ENCODE peak calls at places on chromosomes 1 and 21, in nine cellular contexts. One of them, this sample, is unnamed.

GRCh38 chr1:43799656-43800629 is 92.6 kb downstream of the ST3GAL3 start:
- ATAC-seq in Panc1: no peak
- ATAC-seq in HepG2: no peak
- ATAC-seq in sciatic nerve: no peak
- ATAC-seq in naive thymus-derived CD4-positive, alpha-beta T cell: no peak
- ATAC-seq in mucosa of descending colon: peak; percentile 59
- ATAC-seq in left lung: peak; percentile 33
- ATAC-seq in activated CD8-positive, alpha-beta T cell treated with anti-CD3 and anti-CD28 coated beads, Interleukin-2, amount 10 ng/mL, durations not matched to agents 7 days and 5 days: no peak
- ATAC-seq in A549: no peak
- ATAC-seq in this sample: no peak

GRCh38 chr1:111720977-111721670 is 18.1 kb downstream of the INKA2 start:
- ATAC-seq in HepG2: peak; percentile 31
- ATAC-seq in mucosa of descending colon: no peak
- ATAC-seq in naive thymus-derived CD4-positive, alpha-beta T cell: no peak
- ATAC-seq in left lung: peak; percentile 40
- ATAC-seq in activated CD8-positive, alpha-beta T cell treated with anti-CD3 and anti-CD28 coated beads, Interleukin-2, amount 10 ng/mL, durations not matched to agents 7 days and 5 days: no peak
- ATAC-seq in A549: no peak
- ATAC-seq in sciatic nerve: no peak
- ATAC-seq in Panc1: no peak
- ATAC-seq in this sample: peak; percentile 8

GRCh38 chr21:45365608-45366241 is 39.2 kb upstream of the COL18A1 start:
- ATAC-seq in HepG2: peak; percentile 20
- ATAC-seq in activated CD8-positive, alpha-beta T cell treated with anti-CD3 and anti-CD28 coated beads, Interleukin-2, amount 10 ng/mL, durations not matched to agents 7 days and 5 days: no peak
- ATAC-seq in Panc1: no peak
- ATAC-seq in A549: no peak
- ATAC-seq in naive thymus-derived CD4-positive, alpha-beta T cell: no peak
- ATAC-seq in left lung: no peak
- ATAC-seq in mucosa of descending colon: no peak
- ATAC-seq in sciatic nerve: no peak
- ATAC-seq in this sample: no peak

GRCh38 chr1:77031101-77031662 is 163.9 kb downstream of the ST6GALNAC5 start:
- ATAC-seq in naive thymus-derived CD4-positive, alpha-beta T cell: no peak
- ATAC-seq in mucosa of descending colon: peak; percentile 30
- ATAC-seq in Panc1: no peak
- ATAC-seq in sciatic nerve: peak; percentile 76
- ATAC-seq in activated CD8-positive, alpha-beta T cell treated with anti-CD3 and anti-CD28 coated beads, Interleukin-2, amount 10 ng/mL, durations not matched to agents 7 days and 5 days: no peak
- ATAC-seq in left lung: peak; percentile 70
- ATAC-seq in HepG2: no peak
- ATAC-seq in A549: peak; percentile 86
- ATAC-seq in this sample: peak; percentile 81

GRCh38 chr1:3745590-3746381 is 6.5 kb upstream of the CCDC27 start:
- ATAC-seq in mucosa of descending colon: no peak
- ATAC-seq in left lung: no peak
- ATAC-seq in Panc1: no peak
- ATAC-seq in A549: no peak
- ATAC-seq in activated CD8-positive, alpha-beta T cell treated with anti-CD3 and anti-CD28 coated beads, Interleukin-2, amount 10 ng/mL, durations not matched to agents 7 days and 5 days: no peak
- ATAC-seq in naive thymus-derived CD4-positive, alpha-beta T cell: no peak
- ATAC-seq in HepG2: no peak
- ATAC-seq in sciatic nerve: no peak
- ATAC-seq in this sample: no peak

GRCh38 chr21:44550807-44551206 is 498 bp downstream of the KRTAP10-2 start:
- ATAC-seq in HepG2: no peak
- ATAC-seq in sciatic nerve: no peak
- ATAC-seq in left lung: no peak
- ATAC-seq in mucosa of descending colon: no peak
- ATAC-seq in naive thymus-derived CD4-positive, alpha-beta T cell: no peak
- ATAC-seq in A549: no peak
- ATAC-seq in activated CD8-positive, alpha-beta T cell treated with anti-CD3 and anti-CD28 coated beads, Interleukin-2, amount 10 ng/mL, durations not matched to agents 7 days and 5 days: no peak
- ATAC-seq in Panc1: no peak
- ATAC-seq in this sample: no peak

GRCh38 chr1:34842952-34843371 is 16.6 kb downstream of the SMIM12 start:
- ATAC-seq in left lung: peak; percentile 36
- ATAC-seq in naive thymus-derived CD4-positive, alpha-beta T cell: no peak
- ATAC-seq in sciatic nerve: no peak
- ATAC-seq in mucosa of descending colon: no peak
- ATAC-seq in Panc1: no peak
- ATAC-seq in A549: no peak
- ATAC-seq in activated CD8-positive, alpha-beta T cell treated with anti-CD3 and anti-CD28 coated beads, Interleukin-2, amount 10 ng/mL, durations not matched to agents 7 days and 5 days: no peak
- ATAC-seq in HepG2: no peak
- ATAC-seq in this sample: no peak

GRCh38 chr1:34166191-34167090 is 1.4 kb upstream of the CSMD2 start:
- ATAC-seq in left lung: no peak
- ATAC-seq in sciatic nerve: peak; percentile 62
- ATAC-seq in A549: no peak
- ATAC-seq in activated CD8-positive, alpha-beta T cell treated with anti-CD3 and anti-CD28 coated beads, Interleukin-2, amount 10 ng/mL, durations not matched to agents 7 days and 5 days: no peak
- ATAC-seq in Panc1: no peak
- ATAC-seq in HepG2: no peak
- ATAC-seq in naive thymus-derived CD4-positive, alpha-beta T cell: no peak
- ATAC-seq in mucosa of descending colon: no peak
- ATAC-seq in this sample: no peak

GRCh38 chr1:183909672-183910071 is 104.8 kb downstream of the RGL1 start:
- ATAC-seq in left lung: no peak
- ATAC-seq in A549: no peak
- ATAC-seq in activated CD8-positive, alpha-beta T cell treated with anti-CD3 and anti-CD28 coated beads, Interleukin-2, amount 10 ng/mL, durations not matched to agents 7 days and 5 days: no peak
- ATAC-seq in naive thymus-derived CD4-positive, alpha-beta T cell: no peak
- ATAC-seq in Panc1: no peak
- ATAC-seq in HepG2: no peak
- ATAC-seq in sciatic nerve: no peak
- ATAC-seq in mucosa of descending colon: no peak
- ATAC-seq in this sample: no peak

GRCh38 chr1:223175032-223175431 is 32.0 kb upstream of the TLR5 start:
- ATAC-seq in Panc1: peak; percentile 65
- ATAC-seq in A549: peak; percentile 64
- ATAC-seq in HepG2: peak; percentile 79
- ATAC-seq in sciatic nerve: peak; percentile 80
- ATAC-seq in left lung: peak; percentile 64
- ATAC-seq in activated CD8-positive, alpha-beta T cell treated with anti-CD3 and anti-CD28 coated beads, Interleukin-2, amount 10 ng/mL, durations not matched to agents 7 days and 5 days: no peak
- ATAC-seq in naive thymus-derived CD4-positive, alpha-beta T cell: peak; percentile 27
- ATAC-seq in mucosa of descending colon: peak; percentile 11
- ATAC-seq in this sample: no peak

GRCh38 chr21:26130249-26130896 is 40.2 kb downstream of the APP start:
- ATAC-seq in sciatic nerve: no peak
- ATAC-seq in activated CD8-positive, alpha-beta T cell treated with anti-CD3 and anti-CD28 coated beads, Interleukin-2, amount 10 ng/mL, durations not matched to agents 7 days and 5 days: no peak
- ATAC-seq in A549: no peak
- ATAC-seq in naive thymus-derived CD4-positive, alpha-beta T cell: peak; percentile 54
- ATAC-seq in left lung: no peak
- ATAC-seq in Panc1: no peak
- ATAC-seq in HepG2: no peak
- ATAC-seq in mucosa of descending colon: no peak
- ATAC-seq in this sample: peak; percentile 90

GRCh38 chr1:169326644-169327316 is 40.8 kb downstream of the NME7 start:
- ATAC-seq in sciatic nerve: no peak
- ATAC-seq in mucosa of descending colon: no peak
- ATAC-seq in left lung: peak; percentile 18
- ATAC-seq in HepG2: no peak
- ATAC-seq in activated CD8-positive, alpha-beta T cell treated with anti-CD3 and anti-CD28 coated beads, Interleukin-2, amount 10 ng/mL, durations not matched to agents 7 days and 5 days: peak; percentile 15
- ATAC-seq in naive thymus-derived CD4-positive, alpha-beta T cell: no peak
- ATAC-seq in Panc1: peak; percentile 62
- ATAC-seq in A549: peak; percentile 73
- ATAC-seq in this sample: peak; percentile 87

GRCh38 chr1:240611228-240611618 is 732 bp downstream of the GREM2 start:
- ATAC-seq in A549: no peak
- ATAC-seq in mucosa of descending colon: peak; percentile 9
- ATAC-seq in HepG2: peak; percentile 20
- ATAC-seq in activated CD8-positive, alpha-beta T cell treated with anti-CD3 and anti-CD28 coated beads, Interleukin-2, amount 10 ng/mL, durations not matched to agents 7 days and 5 days: no peak
- ATAC-seq in left lung: peak; percentile 7
- ATAC-seq in Panc1: no peak
- ATAC-seq in naive thymus-derived CD4-positive, alpha-beta T cell: no peak
- ATAC-seq in sciatic nerve: no peak
- ATAC-seq in this sample: peak; percentile 37

GRCh38 chr21:37914211-37914900 is 1.9 kb downstream of the KCNJ6 start:
- ATAC-seq in sciatic nerve: no peak
- ATAC-seq in naive thymus-derived CD4-positive, alpha-beta T cell: no peak
- ATAC-seq in left lung: peak; percentile 51
- ATAC-seq in A549: no peak
- ATAC-seq in HepG2: peak; percentile 44
- ATAC-seq in Panc1: no peak
- ATAC-seq in mucosa of descending colon: no peak
- ATAC-seq in activated CD8-positive, alpha-beta T cell treated with anti-CD3 and anti-CD28 coated beads, Interleukin-2, amount 10 ng/mL, durations not matched to agents 7 days and 5 days: no peak
- ATAC-seq in this sample: peak; percentile 26

GRCh38 chr1:65844990-65845757 is 52.5 kb downstream of the PDE4B start:
- ATAC-seq in naive thymus-derived CD4-positive, alpha-beta T cell: no peak
- ATAC-seq in sciatic nerve: no peak
- ATAC-seq in HepG2: no peak
- ATAC-seq in mucosa of descending colon: no peak
- ATAC-seq in A549: no peak
- ATAC-seq in left lung: peak; percentile 68
- ATAC-seq in activated CD8-positive, alpha-beta T cell treated with anti-CD3 and anti-CD28 coated beads, Interleukin-2, amount 10 ng/mL, durations not matched to agents 7 days and 5 days: no peak
- ATAC-seq in Panc1: no peak
- ATAC-seq in this sample: no peak

GRCh38 chr21:35925497-35925896 is 134.8 kb downstream of the SETD4 start:
- ATAC-seq in mucosa of descending colon: no peak
- ATAC-seq in left lung: peak; percentile 49
- ATAC-seq in A549: peak; percentile 47
- ATAC-seq in Panc1: no peak
- ATAC-seq in sciatic nerve: peak; percentile 20
- ATAC-seq in activated CD8-positive, alpha-beta T cell treated with anti-CD3 and anti-CD28 coated beads, Interleukin-2, amount 10 ng/mL, durations not matched to agents 7 days and 5 days: peak; percentile 56
- ATAC-seq in naive thymus-derived CD4-positive, alpha-beta T cell: no peak
- ATAC-seq in HepG2: peak; percentile 81
- ATAC-seq in this sample: peak; percentile 34

GRCh38 chr1:160163612-160164011 is 12.2 kb downstream of the ATP1A4 start:
- ATAC-seq in activated CD8-positive, alpha-beta T cell treated with anti-CD3 and anti-CD28 coated beads, Interleukin-2, amount 10 ng/mL, durations not matched to agents 7 days and 5 days: no peak
- ATAC-seq in A549: peak; percentile 52
- ATAC-seq in HepG2: peak; percentile 90
- ATAC-seq in naive thymus-derived CD4-positive, alpha-beta T cell: no peak
- ATAC-seq in Panc1: no peak
- ATAC-seq in left lung: peak; percentile 21
- ATAC-seq in sciatic nerve: peak; percentile 33
- ATAC-seq in mucosa of descending colon: no peak
- ATAC-seq in this sample: no peak

GRCh38 chr1:14304381-14304865 is 294.1 kb upstream of the KAZN start:
- ATAC-seq in Panc1: no peak
- ATAC-seq in HepG2: no peak
- ATAC-seq in naive thymus-derived CD4-positive, alpha-beta T cell: no peak
- ATAC-seq in mucosa of descending colon: peak; percentile 18
- ATAC-seq in A549: no peak
- ATAC-seq in left lung: peak; percentile 53
- ATAC-seq in sciatic nerve: peak; percentile 95
- ATAC-seq in activated CD8-positive, alpha-beta T cell treated with anti-CD3 and anti-CD28 coated beads, Interleukin-2, amount 10 ng/mL, durations not matched to agents 7 days and 5 days: no peak
- ATAC-seq in this sample: no peak

GRCh38 chr1:212514056-212514614 is 81.4 kb downstream of the NENF start:
- ATAC-seq in left lung: peak; percentile 52
- ATAC-seq in A549: peak; percentile 25
- ATAC-seq in sciatic nerve: peak; percentile 32
- ATAC-seq in activated CD8-positive, alpha-beta T cell treated with anti-CD3 and anti-CD28 coated beads, Interleukin-2, amount 10 ng/mL, durations not matched to agents 7 days and 5 days: no peak
- ATAC-seq in naive thymus-derived CD4-positive, alpha-beta T cell: peak; percentile 34
- ATAC-seq in HepG2: peak; percentile 41
- ATAC-seq in Panc1: peak; percentile 50
- ATAC-seq in mucosa of descending colon: peak; percentile 66
- ATAC-seq in this sample: no peak

GRCh38 chr1:116679091-116679827 is 11.7 kb upstream of the IGSF3 start:
- ATAC-seq in left lung: no peak
- ATAC-seq in naive thymus-derived CD4-positive, alpha-beta T cell: no peak
- ATAC-seq in Panc1: no peak
- ATAC-seq in sciatic nerve: no peak
- ATAC-seq in HepG2: no peak
- ATAC-seq in mucosa of descending colon: no peak
- ATAC-seq in activated CD8-positive, alpha-beta T cell treated with anti-CD3 and anti-CD28 coated beads, Interleukin-2, amount 10 ng/mL, durations not matched to agents 7 days and 5 days: no peak
- ATAC-seq in A549: no peak
- ATAC-seq in this sample: no peak

GRCh38 chr1:9886063-9886742 is 23.9 kb downstream of the CTNNBIP1 start:
- ATAC-seq in naive thymus-derived CD4-positive, alpha-beta T cell: no peak
- ATAC-seq in left lung: no peak
- ATAC-seq in Panc1: no peak
- ATAC-seq in mucosa of descending colon: no peak
- ATAC-seq in HepG2: no peak
- ATAC-seq in A549: no peak
- ATAC-seq in sciatic nerve: no peak
- ATAC-seq in activated CD8-positive, alpha-beta T cell treated with anti-CD3 and anti-CD28 coated beads, Interleukin-2, amount 10 ng/mL, durations not matched to agents 7 days and 5 days: no peak
- ATAC-seq in this sample: no peak

GRCh38 chr1:77954521-77954920 is 24.4 kb downstream of the FUBP1 start:
- ATAC-seq in left lung: no peak
- ATAC-seq in activated CD8-positive, alpha-beta T cell treated with anti-CD3 and anti-CD28 coated beads, Interleukin-2, amount 10 ng/mL, durations not matched to agents 7 days and 5 days: no peak
- ATAC-seq in A549: no peak
- ATAC-seq in HepG2: no peak
- ATAC-seq in sciatic nerve: no peak
- ATAC-seq in Panc1: no peak
- ATAC-seq in naive thymus-derived CD4-positive, alpha-beta T cell: no peak
- ATAC-seq in mucosa of descending colon: no peak
- ATAC-seq in this sample: peak; percentile 47

GRCh38 chr21:46393451-46393940 is 65.2 kb upstream of the DIP2A start:
- ATAC-seq in left lung: no peak
- ATAC-seq in A549: no peak
- ATAC-seq in activated CD8-positive, alpha-beta T cell treated with anti-CD3 and anti-CD28 coated beads, Interleukin-2, amount 10 ng/mL, durations not matched to agents 7 days and 5 days: no peak
- ATAC-seq in naive thymus-derived CD4-positive, alpha-beta T cell: no peak
- ATAC-seq in sciatic nerve: peak; percentile 43
- ATAC-seq in HepG2: peak; percentile 59
- ATAC-seq in Panc1: no peak
- ATAC-seq in mucosa of descending colon: no peak
- ATAC-seq in this sample: no peak

GRCh38 chr1:25476186-25477097 is 45.7 kb downstream of the MACO1 start:
- ATAC-seq in activated CD8-positive, alpha-beta T cell treated with anti-CD3 and anti-CD28 coated beads, Interleukin-2, amount 10 ng/mL, durations not matched to agents 7 days and 5 days: peak; percentile 28
- ATAC-seq in naive thymus-derived CD4-positive, alpha-beta T cell: no peak
- ATAC-seq in mucosa of descending colon: no peak
- ATAC-seq in sciatic nerve: no peak
- ATAC-seq in Panc1: no peak
- ATAC-seq in left lung: no peak
- ATAC-seq in HepG2: no peak
- ATAC-seq in A549: no peak
- ATAC-seq in this sample: no peak

GRCh38 chr1:159054427-159054826 is 22.1 kb downstream of the AIM2 start:
- ATAC-seq in Panc1: no peak
- ATAC-seq in activated CD8-positive, alpha-beta T cell treated with anti-CD3 and anti-CD28 coated beads, Interleukin-2, amount 10 ng/mL, durations not matched to agents 7 days and 5 days: no peak
- ATAC-seq in left lung: no peak
- ATAC-seq in mucosa of descending colon: no peak
- ATAC-seq in HepG2: no peak
- ATAC-seq in sciatic nerve: no peak
- ATAC-seq in naive thymus-derived CD4-positive, alpha-beta T cell: no peak
- ATAC-seq in A549: no peak
- ATAC-seq in this sample: no peak

GRCh38 chr1:205014772-205015171 is 28.2 kb upstream of the CNTN2 start:
- ATAC-seq in Panc1: no peak
- ATAC-seq in naive thymus-derived CD4-positive, alpha-beta T cell: no peak
- ATAC-seq in mucosa of descending colon: peak; percentile 20
- ATAC-seq in sciatic nerve: no peak
- ATAC-seq in left lung: no peak
- ATAC-seq in activated CD8-positive, alpha-beta T cell treated with anti-CD3 and anti-CD28 coated beads, Interleukin-2, amount 10 ng/mL, durations not matched to agents 7 days and 5 days: no peak
- ATAC-seq in HepG2: no peak
- ATAC-seq in A549: no peak
- ATAC-seq in this sample: no peak

GRCh38 chr1:42736152-42736551 is 3.9 kb downstream of the CLDN19 start:
- ATAC-seq in sciatic nerve: no peak
- ATAC-seq in HepG2: peak; percentile 24
- ATAC-seq in activated CD8-positive, alpha-beta T cell treated with anti-CD3 and anti-CD28 coated beads, Interleukin-2, amount 10 ng/mL, durations not matched to agents 7 days and 5 days: no peak
- ATAC-seq in mucosa of descending colon: peak; percentile 81
- ATAC-seq in naive thymus-derived CD4-positive, alpha-beta T cell: peak; percentile 28
- ATAC-seq in A549: peak; percentile 51
- ATAC-seq in left lung: peak; percentile 29
- ATAC-seq in Panc1: peak; percentile 75
- ATAC-seq in this sample: peak; percentile 77

GRCh38 chr1:93723101-93723500 is 41.5 kb upstream of the BCAR3 start:
- ATAC-seq in left lung: no peak
- ATAC-seq in mucosa of descending colon: no peak
- ATAC-seq in Panc1: no peak
- ATAC-seq in naive thymus-derived CD4-positive, alpha-beta T cell: no peak
- ATAC-seq in sciatic nerve: no peak
- ATAC-seq in A549: peak; percentile 30
- ATAC-seq in HepG2: peak; percentile 27
- ATAC-seq in activated CD8-positive, alpha-beta T cell treated with anti-CD3 and anti-CD28 coated beads, Interleukin-2, amount 10 ng/mL, durations not matched to agents 7 days and 5 days: no peak
- ATAC-seq in this sample: peak; percentile 84

GRCh38 chr1:116794804-116795481 is 40.7 kb downstream of the CD2 start:
- ATAC-seq in Panc1: no peak
- ATAC-seq in left lung: peak; percentile 53
- ATAC-seq in HepG2: no peak
- ATAC-seq in A549: no peak
- ATAC-seq in sciatic nerve: peak; percentile 52
- ATAC-seq in activated CD8-positive, alpha-beta T cell treated with anti-CD3 and anti-CD28 coated beads, Interleukin-2, amount 10 ng/mL, durations not matched to agents 7 days and 5 days: no peak
- ATAC-seq in mucosa of descending colon: no peak
- ATAC-seq in naive thymus-derived CD4-positive, alpha-beta T cell: peak; percentile 62
- ATAC-seq in this sample: no peak

GRCh38 chr1:104933846-104934245 is 1184.1 kb downstream of the AMY1C start:
- ATAC-seq in naive thymus-derived CD4-positive, alpha-beta T cell: no peak
- ATAC-seq in A549: no peak
- ATAC-seq in sciatic nerve: no peak
- ATAC-seq in mucosa of descending colon: no peak
- ATAC-seq in activated CD8-positive, alpha-beta T cell treated with anti-CD3 and anti-CD28 coated beads, Interleukin-2, amount 10 ng/mL, durations not matched to agents 7 days and 5 days: no peak
- ATAC-seq in Panc1: no peak
- ATAC-seq in HepG2: peak; percentile 75
- ATAC-seq in left lung: no peak
- ATAC-seq in this sample: no peak

GRCh38 chr1:244599937-244600350 is 53.0 kb upstream of the DESI2 start:
- ATAC-seq in HepG2: no peak
- ATAC-seq in Panc1: peak; percentile 85
- ATAC-seq in left lung: peak; percentile 71
- ATAC-seq in mucosa of descending colon: peak; percentile 92
- ATAC-seq in activated CD8-positive, alpha-beta T cell treated with anti-CD3 and anti-CD28 coated beads, Interleukin-2, amount 10 ng/mL, durations not matched to agents 7 days and 5 days: peak; percentile 65
- ATAC-seq in naive thymus-derived CD4-positive, alpha-beta T cell: peak; percentile 86
- ATAC-seq in sciatic nerve: no peak
- ATAC-seq in A549: peak; percentile 92
- ATAC-seq in this sample: peak; percentile 96